ENCODE peak calls at places on chromosomes 4 and X, in nine cellular contexts. J is body of pancreas, S is AG09309, G is fibroblast of lung, H is endodermal cell, U is astrocyte of the spinal cord, M is ovary, D is vagina, Y is uterus. O is an unnamed sample.

GRCh38 chr4:181770971-181771370 is 472.2 kb upstream of the TENM3 start:
- DNase-seq in J (no peak), S (no peak), G (no peak), H (no peak), U (no peak), M (no peak), D (no peak), Y (no peak), O (no peak)

GRCh38 chr4:190014771-190015537 is 12.1 kb downstream of the FRG2 start:
- DNase-seq in J (no peak), S (no peak), G (no peak), H (peak), U (no peak), M (no peak), D (no peak), Y (no peak), O (no peak)

GRCh38 chr4:188110036-188110435 is 633 bp upstream of the TRIML2 start:
- DNase-seq in J (no peak), S (no peak), G (no peak), H (no peak), U (no peak), M (no peak), D (no peak), Y (no peak), O (no peak)

GRCh38 chr4:38328963-38329729 is 334.9 kb upstream of the KLF3 start:
- DNase-seq in J (no peak), S (no peak), G (no peak), H (no peak), U (no peak), M (no peak), D (no peak), Y (no peak), O (no peak)

GRCh38 chr4:8278421-8279287 is 9.1 kb downstream of the HTRA3 start:
- DNase-seq in J (no peak), S (peak), G (peak), H (no peak), U (peak), M (peak), D (no peak), Y (peak), O (no peak)

GRCh38 chr4:103137446-103137827 is 37.8 kb upstream of the BDH2 start:
- DNase-seq in J (no peak), S (no peak), G (no peak), H (no peak), U (peak), M (no peak), D (no peak), Y (no peak), O (peak)

GRCh38 chrX:106901341-106901740 is 1.8 kb downstream of the RIPPLY1 start:
- DNase-seq in J (no peak), S (no peak), G (no peak), H (no peak), U (no peak), M (no peak), D (peak), Y (no peak), O (no peak)

GRCh38 chr4:97866821-97867556 is 276.3 kb downstream of the STPG2 start:
- DNase-seq in J (peak), S (no peak), G (no peak), H (no peak), U (no peak), M (no peak), D (no peak), Y (no peak), O (no peak)

GRCh38 chr4:113699772-113700171 is 61.8 kb downstream of the CAMK2D start:
- DNase-seq in J (no peak), S (no peak), G (peak), H (no peak), U (no peak), M (no peak), D (no peak), Y (no peak), O (no peak)

GRCh38 chrX:153352858-153353257 is 18.9 kb downstream of the ZNF275 start:
- DNase-seq in J (no peak), S (no peak), G (no peak), H (no peak), U (no peak), M (no peak), D (no peak), Y (no peak), O (no peak)

GRCh38 chrX:153351981-153352380 is 18.0 kb downstream of the ZNF275 start:
- DNase-seq in J (no peak), S (no peak), G (no peak), H (no peak), U (no peak), M (no peak), D (peak), Y (no peak), O (no peak)

GRCh38 chrX:153349952-153350351 is 16.0 kb downstream of the ZNF275 start:
- DNase-seq in J (no peak), S (no peak), G (no peak), H (no peak), U (no peak), M (no peak), D (no peak), Y (no peak), O (no peak)

GRCh38 chrX:153357877-153358276 is 23.9 kb downstream of the ZNF275 start:
- DNase-seq in J (no peak), S (no peak), G (no peak), H (no peak), U (no peak), M (no peak), D (peak), Y (no peak), O (no peak)

GRCh38 chrX:153353416-153353815 is 19.5 kb downstream of the ZNF275 start:
- DNase-seq in J (no peak), S (no peak), G (no peak), H (peak), U (no peak), M (no peak), D (peak), Y (no peak), O (no peak)
- TF ChIP-seq CTCF in J (no peak), S (no peak), G (no peak), H (peak), U (no peak), M (no peak), D (no peak), Y (no peak), O (no peak)

GRCh38 chrX:137567474-137568232 is 1.7 kb downstream of the ZIC3 start:
- DNase-seq in J (no peak), S (no peak), G (no peak), H (peak), U (peak), M (no peak), D (no peak), Y (no peak), O (no peak)

GRCh38 chrX:137563681-137564651 is 2.0 kb upstream of the ZIC3 start:
- DNase-seq in J (no peak), S (no peak), G (no peak), H (peak), U (peak), M (no peak), D (no peak), Y (no peak), O (no peak)

GRCh38 chrX:137565921-137566745 is at the start of gene ZIC3:
- DNase-seq in J (peak), S (no peak), G (peak), H (peak), U (peak), M (no peak), D (no peak), Y (no peak), O (no peak)

GRCh38 chrX:137566746-137567473 is 983 bp downstream of the ZIC3 start:
- DNase-seq in J (no peak), S (no peak), G (no peak), H (peak), U (peak), M (no peak), D (no peak), Y (no peak), O (no peak)

DNA sequence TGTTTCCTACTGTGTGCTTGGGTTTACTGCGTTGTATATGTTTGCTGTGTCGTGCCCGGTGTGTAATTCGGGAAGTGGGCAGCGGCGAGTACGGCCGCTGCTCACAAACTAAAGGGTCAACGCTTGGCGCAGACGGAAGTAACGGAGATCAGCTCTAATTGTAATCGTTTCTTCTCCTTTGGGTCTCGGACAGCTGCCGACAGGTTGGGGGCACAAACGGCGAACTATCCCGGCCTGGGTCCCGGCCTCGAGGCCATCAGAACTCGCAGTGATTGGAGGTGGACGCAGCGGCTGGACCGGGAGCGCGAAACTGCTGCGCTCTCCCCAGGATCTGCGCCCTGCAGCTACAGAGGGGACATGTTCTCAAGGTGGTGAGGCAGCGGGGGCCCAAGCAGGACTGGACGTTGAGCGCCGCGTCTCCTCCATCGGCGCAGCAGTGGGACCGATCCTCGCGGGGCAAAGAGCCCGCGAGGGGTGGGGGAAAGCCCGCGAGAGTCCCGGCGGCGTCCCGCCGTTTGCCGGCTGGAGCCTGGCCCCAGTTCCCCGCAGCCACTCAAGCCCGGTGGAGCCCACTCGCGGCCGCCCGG is 516 bp upstream of the ZIC3 start:
- DNase-seq in J (no peak), S (no peak), G (no peak), H (peak), U (no peak), M (no peak), D (no peak), Y (no peak), O (no peak)
- H3K4me3 ChIP-seq in J (peak), S (peak), G (peak), H (peak), U (peak), M (peak), D (peak), Y (peak), O (no peak)

DNA sequence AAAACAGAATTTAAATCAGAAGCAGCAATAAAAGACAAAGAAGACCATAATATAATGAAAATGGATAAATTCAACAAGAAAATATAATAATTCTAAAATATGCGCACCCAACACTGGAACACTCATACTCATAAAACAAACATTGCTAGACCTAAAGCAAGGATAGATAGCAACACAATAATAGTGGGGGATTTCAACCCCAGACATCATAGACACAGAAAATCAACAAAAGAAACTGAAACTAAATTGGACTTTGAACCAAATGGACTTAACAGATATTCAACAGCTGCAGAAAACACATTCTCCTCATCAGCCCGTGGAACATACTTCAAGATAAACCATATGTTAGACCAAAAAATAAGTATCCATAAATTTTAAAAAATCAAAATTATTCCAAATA is 1552.6 kb downstream of the C4orf33 start:
- DNase-seq in J (no peak), S (no peak), G (no peak), H (no peak), U (no peak), M (no peak), D (no peak), Y (no peak), O (no peak)
- TF ChIP-seq CTCF in J (no peak), S (no peak), G (no peak), H (no peak), U (no peak), M (no peak), D (no peak), Y (no peak), O (no peak)

DNA sequence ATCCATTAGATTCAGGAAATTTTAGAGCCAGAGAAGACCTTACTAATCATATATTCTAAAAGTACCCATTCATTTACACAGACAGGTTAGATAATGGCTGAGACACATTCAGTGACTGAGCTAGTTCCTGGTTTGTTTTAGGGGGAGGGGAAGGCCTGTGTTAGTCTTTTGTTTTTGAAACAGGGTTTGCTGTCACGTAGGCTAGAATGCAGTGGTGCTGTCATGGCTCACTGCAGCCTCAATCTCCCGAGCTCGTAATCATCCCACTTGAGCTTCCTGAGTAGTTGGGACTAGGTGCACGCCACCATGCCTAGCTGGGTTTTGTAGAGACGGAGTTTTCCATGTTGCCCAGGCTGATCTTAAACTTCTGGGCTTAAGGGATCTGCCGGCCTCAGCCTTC is 10.1 kb downstream of the RBPJ start:
- DNase-seq in J (no peak), S (no peak), G (no peak), H (no peak), U (no peak), M (no peak), D (no peak), Y (no peak), O (no peak)
- H3K4me3 ChIP-seq in J (no peak), S (no peak), G (no peak), H (peak), U (no peak), M (no peak), D (no peak), Y (no peak), O (no peak)

GRCh38 chrX:48736303-48736702 is 25.2 kb upstream of the GLOD5 start:
- DNase-seq in J (no peak), S (no peak), G (no peak), H (no peak), U (no peak), M (no peak), D (no peak), Y (no peak), O (no peak)
- TF ChIP-seq CTCF in J (no peak), S (no peak), G (no peak), H (no peak), U (no peak), M (no peak), D (no peak), Y (no peak), O (no peak)